ENCODE peak calls at places on chromosomes 2 and 18, in seven cellular contexts. One of them, this sample, is unnamed.

GRCh38 chr2:9618410-9618809 is 12.4 kb downstream of the YWHAQ start:
- DNase-seq in heart right ventricle: no peak
- DNase-seq in heart left ventricle: no peak
- DNase-seq in OCI-LY7: no peak
- DNase-seq in cardiac muscle cell: no peak
- DNase-seq in IMR-90: no peak
- DNase-seq in right lobe of liver: no peak
- DNase-seq in this sample: no peak

GRCh38 chr2:25853038-25853638 is 25.1 kb downstream of the ASXL2 start:
- DNase-seq in heart right ventricle: no peak
- DNase-seq in heart left ventricle: no peak
- DNase-seq in OCI-LY7: peak; percentile 12
- DNase-seq in cardiac muscle cell: no peak
- DNase-seq in IMR-90: no peak
- DNase-seq in right lobe of liver: no peak
- DNase-seq in this sample: no peak

GRCh38 chr2:215791481-215791937 is 221.8 kb downstream of the MREG start:
- DNase-seq in heart right ventricle: no peak
- DNase-seq in heart left ventricle: no peak
- DNase-seq in OCI-LY7: no peak
- DNase-seq in cardiac muscle cell: no peak
- DNase-seq in IMR-90: no peak
- DNase-seq in right lobe of liver: no peak
- DNase-seq in this sample: no peak

GRCh38 chr2:28390857-28391563 is 1.6 kb upstream of the FOSL2 start:
- DNase-seq in heart right ventricle: peak; percentile 89
- DNase-seq in heart left ventricle: peak; percentile 93
- DNase-seq in OCI-LY7: peak; percentile 6
- DNase-seq in cardiac muscle cell: peak; percentile 65
- DNase-seq in IMR-90: no peak
- DNase-seq in right lobe of liver: peak; percentile 83
- DNase-seq in this sample: peak; percentile 77

GRCh38 chr2:18410543-18410942 is 149.9 kb downstream of the RDH14 start:
- DNase-seq in heart right ventricle: no peak
- DNase-seq in heart left ventricle: no peak
- DNase-seq in OCI-LY7: no peak
- DNase-seq in cardiac muscle cell: no peak
- DNase-seq in IMR-90: no peak
- DNase-seq in right lobe of liver: no peak
- DNase-seq in this sample: no peak

GRCh38 chr2:30662268-30663131 is 144.7 kb downstream of the CAPN13 start:
- DNase-seq in heart right ventricle: no peak
- DNase-seq in heart left ventricle: no peak
- DNase-seq in OCI-LY7: no peak
- DNase-seq in cardiac muscle cell: no peak
- DNase-seq in IMR-90: peak; percentile 63
- DNase-seq in right lobe of liver: no peak
- DNase-seq in this sample: no peak

GRCh38 chr2:37705191-37705590 is 33.7 kb upstream of the CDC42EP3 start:
- DNase-seq in heart right ventricle: no peak
- DNase-seq in heart left ventricle: no peak
- DNase-seq in OCI-LY7: no peak
- DNase-seq in cardiac muscle cell: no peak
- DNase-seq in IMR-90: peak; percentile 21
- DNase-seq in right lobe of liver: no peak
- DNase-seq in this sample: no peak

GRCh38 chr2:9990735-9991134 is 39.2 kb downstream of the GRHL1 start:
- DNase-seq in heart right ventricle: no peak
- DNase-seq in heart left ventricle: peak; percentile 62
- DNase-seq in OCI-LY7: no peak
- DNase-seq in cardiac muscle cell: no peak
- DNase-seq in IMR-90: no peak
- DNase-seq in right lobe of liver: no peak
- DNase-seq in this sample: peak; percentile 12

GRCh38 chr18:43572165-43572564 is 294.9 kb upstream of the SYT4 start:
- DNase-seq in heart right ventricle: no peak
- DNase-seq in heart left ventricle: no peak
- DNase-seq in OCI-LY7: no peak
- DNase-seq in cardiac muscle cell: no peak
- DNase-seq in IMR-90: no peak
- DNase-seq in right lobe of liver: no peak
- DNase-seq in this sample: no peak

GRCh38 chr18:59985289-59985688 is 85.5 kb downstream of the PMAIP1 start:
- DNase-seq in heart right ventricle: no peak
- DNase-seq in heart left ventricle: no peak
- DNase-seq in OCI-LY7: no peak
- DNase-seq in cardiac muscle cell: no peak
- DNase-seq in IMR-90: no peak
- DNase-seq in right lobe of liver: no peak
- DNase-seq in this sample: peak; percentile 55

GRCh38 chr18:64872710-64873458 is 724.0 kb upstream of the LINC00305 start:
- DNase-seq in heart right ventricle: no peak
- DNase-seq in heart left ventricle: no peak
- DNase-seq in OCI-LY7: no peak
- DNase-seq in cardiac muscle cell: peak; percentile 63
- DNase-seq in IMR-90: no peak
- DNase-seq in right lobe of liver: no peak
- DNase-seq in this sample: no peak
- H3K9me3 ChIP-seq in heart right ventricle: peaks cover 6% of the 10 kb centered on the region
- H3K9me3 ChIP-seq in heart left ventricle: no peaks in the 10 kb centered on the region
- H3K9me3 ChIP-seq in OCI-LY7: no peaks in the 10 kb centered on the region
- H3K9me3 ChIP-seq in cardiac muscle cell: no peaks in the 10 kb centered on the region
- H3K9me3 ChIP-seq in IMR-90: peaks cover 13% of the 10 kb centered on the region
- H3K9me3 ChIP-seq in right lobe of liver: no peaks in the 10 kb centered on the region
- H3K9me3 ChIP-seq in this sample: peaks cover 11% of the 10 kb centered on the region

GRCh38 chr2:114543106-114543806 is 100.8 kb downstream of the DPP10 start:
- DNase-seq in heart right ventricle: no peak
- DNase-seq in heart left ventricle: peak; percentile 47
- DNase-seq in OCI-LY7: no peak
- DNase-seq in cardiac muscle cell: peak; percentile 14
- DNase-seq in IMR-90: no peak
- DNase-seq in right lobe of liver: no peak
- DNase-seq in this sample: no peak
- TF ChIP-seq CTCF in heart right ventricle: no peak
- TF ChIP-seq CTCF in heart left ventricle: peak; percentile 48
- TF ChIP-seq CTCF in OCI-LY7: no peak
- TF ChIP-seq CTCF in cardiac muscle cell: peak; percentile 52
- TF ChIP-seq CTCF in IMR-90: peak; percentile 20
- TF ChIP-seq CTCF in right lobe of liver: peak; percentile 23
- TF ChIP-seq CTCF in this sample: no peak

GRCh38 chr18:78932281-78932680 is 47.3 kb upstream of the SALL3 start:
- DNase-seq in heart right ventricle: no peak
- DNase-seq in heart left ventricle: no peak
- DNase-seq in OCI-LY7: no peak
- DNase-seq in cardiac muscle cell: no peak
- DNase-seq in IMR-90: no peak
- DNase-seq in right lobe of liver: no peak
- DNase-seq in this sample: no peak
- H3K9me3 ChIP-seq in heart right ventricle: no peaks in the 10 kb centered on the region
- H3K9me3 ChIP-seq in heart left ventricle: no peaks in the 10 kb centered on the region
- H3K9me3 ChIP-seq in OCI-LY7: no peaks in the 10 kb centered on the region
- H3K9me3 ChIP-seq in cardiac muscle cell: no peaks in the 10 kb centered on the region
- H3K9me3 ChIP-seq in IMR-90: peaks cover 48% of the 10 kb centered on the region
- H3K9me3 ChIP-seq in right lobe of liver: no peaks in the 10 kb centered on the region
- H3K9me3 ChIP-seq in this sample: peaks cover 15% of the 10 kb centered on the region

DNA sequence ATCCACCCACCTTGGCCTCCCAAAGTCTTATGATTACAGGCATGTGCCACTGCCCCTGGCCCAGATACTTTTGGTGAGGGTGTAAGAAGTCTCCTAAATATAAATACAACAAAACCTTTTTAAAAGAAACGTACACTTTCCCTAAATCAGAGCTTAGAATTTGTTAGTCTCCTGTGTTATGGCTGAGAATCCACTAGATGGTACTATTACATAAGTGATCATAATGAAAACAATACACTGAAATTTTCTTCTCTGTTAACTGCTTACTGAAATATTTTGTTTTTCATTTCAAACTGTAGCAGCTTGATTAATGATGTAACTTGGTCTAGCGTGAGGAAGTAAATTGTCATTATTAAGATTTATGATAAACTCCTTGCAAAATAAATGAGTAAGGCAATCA is 74.8 kb upstream of the FAM98A start:
- DNase-seq in heart right ventricle: no peak
- DNase-seq in heart left ventricle: no peak
- DNase-seq in OCI-LY7: peak; percentile 29
- DNase-seq in cardiac muscle cell: no peak
- DNase-seq in IMR-90: peak; percentile 25
- DNase-seq in right lobe of liver: no peak
- DNase-seq in this sample: no peak
- TF ChIP-seq CTCF in heart right ventricle: peak; percentile 19
- TF ChIP-seq CTCF in heart left ventricle: peak; percentile 64
- TF ChIP-seq CTCF in OCI-LY7: peak; percentile 74
- TF ChIP-seq CTCF in cardiac muscle cell: no peak
- TF ChIP-seq CTCF in IMR-90: peak; percentile 53
- TF ChIP-seq CTCF in right lobe of liver: peak; percentile 51
- TF ChIP-seq CTCF in this sample: peak; percentile 34

GRCh38 chr2:180328795-180329422 is 321.8 kb upstream of the CWC22 start:
- DNase-seq in heart right ventricle: no peak
- DNase-seq in heart left ventricle: no peak
- DNase-seq in OCI-LY7: no peak
- DNase-seq in cardiac muscle cell: no peak
- DNase-seq in IMR-90: no peak
- DNase-seq in right lobe of liver: no peak
- DNase-seq in this sample: no peak
- H3K9me3 ChIP-seq in heart right ventricle: no peaks in the 10 kb centered on the region
- H3K9me3 ChIP-seq in heart left ventricle: no peaks in the 10 kb centered on the region
- H3K9me3 ChIP-seq in OCI-LY7: no peaks in the 10 kb centered on the region
- H3K9me3 ChIP-seq in cardiac muscle cell: no peaks in the 10 kb centered on the region
- H3K9me3 ChIP-seq in IMR-90: no peaks in the 10 kb centered on the region
- H3K9me3 ChIP-seq in right lobe of liver: no peaks in the 10 kb centered on the region
- H3K9me3 ChIP-seq in this sample: no peaks in the 10 kb centered on the region

GRCh38 chr2:33419548-33420255 is 56.7 kb upstream of the RASGRP3 start:
- DNase-seq in heart right ventricle: no peak
- DNase-seq in heart left ventricle: no peak
- DNase-seq in OCI-LY7: no peak
- DNase-seq in cardiac muscle cell: no peak
- DNase-seq in IMR-90: peak; percentile 41
- DNase-seq in right lobe of liver: no peak
- DNase-seq in this sample: no peak
- TF ChIP-seq CTCF in heart right ventricle: no peak
- TF ChIP-seq CTCF in heart left ventricle: peak; percentile 19
- TF ChIP-seq CTCF in OCI-LY7: no peak
- TF ChIP-seq CTCF in cardiac muscle cell: no peak
- TF ChIP-seq CTCF in IMR-90: no peak
- TF ChIP-seq CTCF in right lobe of liver: no peak
- TF ChIP-seq CTCF in this sample: no peak

DNA sequence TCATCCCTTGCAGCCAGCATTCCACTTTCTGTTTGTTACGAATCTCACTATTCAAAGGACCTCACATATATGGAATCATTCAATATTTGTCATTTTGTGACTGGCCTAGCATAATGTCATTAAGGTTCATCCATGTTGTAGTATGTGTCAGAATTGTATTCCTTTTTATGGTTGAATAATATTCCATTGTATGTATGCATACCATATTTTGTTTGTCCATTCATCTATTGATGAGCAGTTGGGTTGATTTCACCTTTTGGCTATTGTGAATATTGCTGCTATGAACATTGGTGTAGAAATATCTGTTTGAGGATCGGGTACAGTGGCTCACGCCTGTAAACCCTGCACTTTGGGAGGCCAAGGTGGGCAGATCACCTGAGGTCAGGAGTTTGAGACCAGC is 35.0 kb downstream of the PSMD14 start:
- DNase-seq in heart right ventricle: no peak
- DNase-seq in heart left ventricle: no peak
- DNase-seq in OCI-LY7: no peak
- DNase-seq in cardiac muscle cell: no peak
- DNase-seq in IMR-90: no peak
- DNase-seq in right lobe of liver: no peak
- DNase-seq in this sample: no peak
- H3K9me3 ChIP-seq in heart right ventricle: no peaks in the 10 kb centered on the region
- H3K9me3 ChIP-seq in heart left ventricle: no peaks in the 10 kb centered on the region
- H3K9me3 ChIP-seq in OCI-LY7: peaks cover 4% of the 10 kb centered on the region
- H3K9me3 ChIP-seq in cardiac muscle cell: no peaks in the 10 kb centered on the region
- H3K9me3 ChIP-seq in IMR-90: no peaks in the 10 kb centered on the region
- H3K9me3 ChIP-seq in right lobe of liver: no peaks in the 10 kb centered on the region
- H3K9me3 ChIP-seq in this sample: no peaks in the 10 kb centered on the region

DNA sequence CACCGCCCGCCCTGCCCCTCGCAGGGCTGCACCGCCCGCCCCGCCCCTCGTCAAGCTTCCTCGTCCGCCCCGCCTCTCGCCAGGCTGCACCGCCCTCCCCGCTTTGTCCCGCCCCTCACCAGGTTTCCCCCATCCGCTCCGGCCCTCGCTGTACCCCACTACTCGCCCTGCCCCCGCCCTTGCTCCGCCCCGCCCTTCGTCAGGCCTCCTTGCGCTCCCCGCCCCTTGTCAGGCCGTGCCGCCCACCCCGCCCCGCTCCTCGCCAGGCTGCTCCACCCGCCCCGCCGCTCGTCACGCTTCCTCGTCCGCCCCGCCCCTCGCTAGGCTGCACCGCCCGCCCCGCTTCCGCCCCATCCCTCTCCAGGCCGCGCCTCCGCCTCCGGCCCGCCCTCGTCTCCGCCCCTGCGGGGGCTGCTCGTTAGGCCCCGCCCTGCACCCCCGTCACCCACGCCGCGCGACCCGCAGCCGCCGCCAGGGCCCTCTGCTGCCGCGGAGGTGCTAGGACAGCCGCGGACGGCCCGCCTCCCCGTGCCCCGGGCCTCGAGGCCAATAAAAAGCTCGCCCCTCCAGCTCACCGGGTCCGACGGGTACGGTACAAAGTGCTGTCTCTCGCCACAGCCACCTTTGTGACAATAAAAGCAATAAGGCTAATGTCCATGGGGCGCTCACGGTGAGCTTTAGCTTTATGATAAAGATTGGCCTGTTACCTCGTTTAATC is 574 bp upstream of the DNPEP start:
- DNase-seq in heart right ventricle: peak; percentile 100
- DNase-seq in heart left ventricle: peak; percentile 99
- DNase-seq in OCI-LY7: peak; percentile 95
- DNase-seq in cardiac muscle cell: peak; percentile 98
- DNase-seq in IMR-90: peak; percentile 95
- DNase-seq in right lobe of liver: peak; percentile 100
- DNase-seq in this sample: peak; percentile 91
- TF ChIP-seq CTCF in heart right ventricle: peak; percentile 73
- TF ChIP-seq CTCF in heart left ventricle: peak; percentile 79
- TF ChIP-seq CTCF in OCI-LY7: peak; percentile 74
- TF ChIP-seq CTCF in cardiac muscle cell: peak; percentile 55
- TF ChIP-seq CTCF in IMR-90: peak; percentile 72
- TF ChIP-seq CTCF in right lobe of liver: peak; percentile 64
- TF ChIP-seq CTCF in this sample: peak; percentile 44

GRCh38 chr2:45169339-45170190 is 160.3 kb upstream of the SIX2 start:
- DNase-seq in heart right ventricle: peak; percentile 11
- DNase-seq in heart left ventricle: no peak
- DNase-seq in OCI-LY7: no peak
- DNase-seq in cardiac muscle cell: peak; percentile 51
- DNase-seq in IMR-90: no peak
- DNase-seq in right lobe of liver: no peak
- DNase-seq in this sample: no peak
- H3K9me3 ChIP-seq in heart right ventricle: no peaks in the 10 kb centered on the region
- H3K9me3 ChIP-seq in heart left ventricle: no peaks in the 10 kb centered on the region
- H3K9me3 ChIP-seq in OCI-LY7: no peaks in the 10 kb centered on the region
- H3K9me3 ChIP-seq in cardiac muscle cell: no peaks in the 10 kb centered on the region
- H3K9me3 ChIP-seq in IMR-90: no peaks in the 10 kb centered on the region
- H3K9me3 ChIP-seq in right lobe of liver: no peaks in the 10 kb centered on the region
- H3K9me3 ChIP-seq in this sample: no peaks in the 10 kb centered on the region

This sample was measured in mammary epithelial cell.